ENCODE peak calls at places on chromosome 19, in nine cellular contexts. One of them, this sample, is unnamed.

GRCh38 chr19:58150328-58150921 is at the start of gene ZNF329:
- DNase-seq in GM23338: peak; percentile 89
- DNase-seq in GM12865: peak; percentile 93
- DNase-seq in thoracic aorta: peak; percentile 41
- DNase-seq in heart left ventricle: peak; percentile 91
- DNase-seq in RWPE2: peak; percentile 83
- DNase-seq in CD8-positive, alpha-beta T cell: peak; percentile 86
- DNase-seq in uterus: peak; percentile 90
- DNase-seq in osteocyte: peak; percentile 97
- DNase-seq in this sample: peak; percentile 90

GRCh38 chr19:51195616-51196015 is 29.3 kb upstream of the CD33 start:
- DNase-seq in thoracic aorta: no peak
- DNase-seq in GM23338: no peak
- DNase-seq in heart left ventricle: no peak
- DNase-seq in GM12865: no peak
- DNase-seq in RWPE2: no peak
- DNase-seq in osteocyte: peak; percentile 73
- DNase-seq in uterus: no peak
- DNase-seq in CD8-positive, alpha-beta T cell: no peak
- DNase-seq in this sample: no peak

GRCh38 chr19:2867025-2867991 is at the start of gene ZNF556:
- DNase-seq in GM23338: peak; percentile 7
- DNase-seq in uterus: no peak
- DNase-seq in GM12865: peak; percentile 14
- DNase-seq in heart left ventricle: no peak
- DNase-seq in RWPE2: no peak
- DNase-seq in thoracic aorta: no peak
- DNase-seq in osteocyte: no peak
- DNase-seq in CD8-positive, alpha-beta T cell: no peak
- DNase-seq in this sample: no peak

GRCh38 chr19:33784432-33784831 is 12.2 kb upstream of the KCTD15 start:
- DNase-seq in uterus: no peak
- DNase-seq in osteocyte: no peak
- DNase-seq in heart left ventricle: no peak
- DNase-seq in GM23338: no peak
- DNase-seq in GM12865: no peak
- DNase-seq in thoracic aorta: no peak
- DNase-seq in CD8-positive, alpha-beta T cell: no peak
- DNase-seq in RWPE2: no peak
- DNase-seq in this sample: no peak

GRCh38 chr19:7534531-7534980 is 961 bp upstream of the PNPLA6 start:
- DNase-seq in heart left ventricle: peak; percentile 66
- DNase-seq in uterus: peak; percentile 71
- DNase-seq in CD8-positive, alpha-beta T cell: peak; percentile 56
- DNase-seq in GM12865: peak; percentile 44
- DNase-seq in GM23338: peak; percentile 93
- DNase-seq in osteocyte: peak; percentile 87
- DNase-seq in RWPE2: peak; percentile 70
- DNase-seq in thoracic aorta: peak; percentile 70
- DNase-seq in this sample: peak; percentile 68

GRCh38 chr19:15198006-15198356 is 2.8 kb downstream of the NOTCH3 start:
- DNase-seq in CD8-positive, alpha-beta T cell: no peak
- DNase-seq in osteocyte: no peak
- DNase-seq in GM12865: no peak
- DNase-seq in GM23338: no peak
- DNase-seq in thoracic aorta: no peak
- DNase-seq in uterus: no peak
- DNase-seq in heart left ventricle: no peak
- DNase-seq in RWPE2: no peak
- DNase-seq in this sample: no peak

GRCh38 chr19:18317998-18318800 is 4.7 kb downstream of the LSM4 start:
- DNase-seq in GM12865: no peak
- DNase-seq in uterus: no peak
- DNase-seq in thoracic aorta: no peak
- DNase-seq in RWPE2: no peak
- DNase-seq in heart left ventricle: peak; percentile 58
- DNase-seq in GM23338: no peak
- DNase-seq in CD8-positive, alpha-beta T cell: peak; percentile 64
- DNase-seq in osteocyte: no peak
- DNase-seq in this sample: no peak

GRCh38 chr19:19224852-19225494 is 13.2 kb downstream of the NCAN start:
- DNase-seq in heart left ventricle: peak; percentile 70
- DNase-seq in GM12865: peak; percentile 78
- DNase-seq in CD8-positive, alpha-beta T cell: peak; percentile 81
- DNase-seq in RWPE2: no peak
- DNase-seq in uterus: peak; percentile 40
- DNase-seq in GM23338: peak; percentile 96
- DNase-seq in thoracic aorta: no peak
- DNase-seq in osteocyte: no peak
- DNase-seq in this sample: peak; percentile 89

GRCh38 chr19:51594774-51595109 is 23.7 kb downstream of the ZNF175 start:
- DNase-seq in GM23338: no peak
- DNase-seq in CD8-positive, alpha-beta T cell: no peak
- DNase-seq in heart left ventricle: no peak
- DNase-seq in thoracic aorta: no peak
- DNase-seq in uterus: no peak
- DNase-seq in RWPE2: no peak
- DNase-seq in GM12865: no peak
- DNase-seq in osteocyte: no peak
- DNase-seq in this sample: no peak

GRCh38 chr19:46732966-46733692 is 12.7 kb upstream of the FKRP start:
- DNase-seq in osteocyte: no peak
- DNase-seq in GM23338: no peak
- DNase-seq in CD8-positive, alpha-beta T cell: no peak
- DNase-seq in heart left ventricle: peak; percentile 76
- DNase-seq in GM12865: no peak
- DNase-seq in uterus: no peak
- DNase-seq in RWPE2: no peak
- DNase-seq in thoracic aorta: no peak
- DNase-seq in this sample: no peak

GRCh38 chr19:55036058-55036457 is 2.0 kb downstream of the GP6 start:
- DNase-seq in RWPE2: no peak
- DNase-seq in osteocyte: no peak
- DNase-seq in uterus: no peak
- DNase-seq in GM23338: no peak
- DNase-seq in CD8-positive, alpha-beta T cell: no peak
- DNase-seq in GM12865: no peak
- DNase-seq in heart left ventricle: no peak
- DNase-seq in thoracic aorta: no peak
- DNase-seq in this sample: no peak

GRCh38 chr19:10699650-10700335 is 1.4 kb upstream of the QTRT1 start:
- DNase-seq in thoracic aorta: no peak
- DNase-seq in GM12865: peak; percentile 79
- DNase-seq in osteocyte: no peak
- DNase-seq in GM23338: peak; percentile 92
- DNase-seq in CD8-positive, alpha-beta T cell: peak; percentile 69
- DNase-seq in heart left ventricle: no peak
- DNase-seq in uterus: no peak
- DNase-seq in RWPE2: no peak
- DNase-seq in this sample: peak; percentile 64

GRCh38 chr19:18733196-18733647 is 49.7 kb downstream of the CRTC1 start:
- DNase-seq in uterus: peak; percentile 66
- DNase-seq in GM23338: no peak
- DNase-seq in GM12865: no peak
- DNase-seq in osteocyte: no peak
- DNase-seq in CD8-positive, alpha-beta T cell: no peak
- DNase-seq in RWPE2: no peak
- DNase-seq in heart left ventricle: peak; percentile 73
- DNase-seq in thoracic aorta: no peak
- DNase-seq in this sample: no peak

GRCh38 chr19:10431943-10432735 is 11.8 kb downstream of the PDE4A start:
- DNase-seq in GM23338: peak; percentile 60
- DNase-seq in uterus: peak; percentile 61
- DNase-seq in thoracic aorta: no peak
- DNase-seq in RWPE2: no peak
- DNase-seq in GM12865: peak; percentile 65
- DNase-seq in osteocyte: no peak
- DNase-seq in heart left ventricle: peak; percentile 78
- DNase-seq in CD8-positive, alpha-beta T cell: peak; percentile 79
- DNase-seq in this sample: peak; percentile 83

GRCh38 chr19:1651548-1652394 is 644 bp downstream of the TCF3 start:
- DNase-seq in thoracic aorta: no peak
- DNase-seq in osteocyte: no peak
- DNase-seq in GM12865: peak; percentile 52
- DNase-seq in CD8-positive, alpha-beta T cell: peak; percentile 61
- DNase-seq in GM23338: peak; percentile 58
- DNase-seq in heart left ventricle: peak; percentile 52
- DNase-seq in RWPE2: no peak
- DNase-seq in uterus: peak; percentile 44
- DNase-seq in this sample: no peak
- TF ChIP-seq CTCF in thoracic aorta: no peak
- TF ChIP-seq CTCF in osteocyte: peak; percentile 7
- TF ChIP-seq CTCF in GM12865: no peak
- TF ChIP-seq CTCF in CD8-positive, alpha-beta T cell: no peak
- TF ChIP-seq CTCF in GM23338: no peak
- TF ChIP-seq CTCF in heart left ventricle: no peak
- TF ChIP-seq CTCF in RWPE2: no peak
- TF ChIP-seq CTCF in uterus: peak; percentile 15
- TF ChIP-seq CTCF in this sample: peak; percentile 2

DNA sequence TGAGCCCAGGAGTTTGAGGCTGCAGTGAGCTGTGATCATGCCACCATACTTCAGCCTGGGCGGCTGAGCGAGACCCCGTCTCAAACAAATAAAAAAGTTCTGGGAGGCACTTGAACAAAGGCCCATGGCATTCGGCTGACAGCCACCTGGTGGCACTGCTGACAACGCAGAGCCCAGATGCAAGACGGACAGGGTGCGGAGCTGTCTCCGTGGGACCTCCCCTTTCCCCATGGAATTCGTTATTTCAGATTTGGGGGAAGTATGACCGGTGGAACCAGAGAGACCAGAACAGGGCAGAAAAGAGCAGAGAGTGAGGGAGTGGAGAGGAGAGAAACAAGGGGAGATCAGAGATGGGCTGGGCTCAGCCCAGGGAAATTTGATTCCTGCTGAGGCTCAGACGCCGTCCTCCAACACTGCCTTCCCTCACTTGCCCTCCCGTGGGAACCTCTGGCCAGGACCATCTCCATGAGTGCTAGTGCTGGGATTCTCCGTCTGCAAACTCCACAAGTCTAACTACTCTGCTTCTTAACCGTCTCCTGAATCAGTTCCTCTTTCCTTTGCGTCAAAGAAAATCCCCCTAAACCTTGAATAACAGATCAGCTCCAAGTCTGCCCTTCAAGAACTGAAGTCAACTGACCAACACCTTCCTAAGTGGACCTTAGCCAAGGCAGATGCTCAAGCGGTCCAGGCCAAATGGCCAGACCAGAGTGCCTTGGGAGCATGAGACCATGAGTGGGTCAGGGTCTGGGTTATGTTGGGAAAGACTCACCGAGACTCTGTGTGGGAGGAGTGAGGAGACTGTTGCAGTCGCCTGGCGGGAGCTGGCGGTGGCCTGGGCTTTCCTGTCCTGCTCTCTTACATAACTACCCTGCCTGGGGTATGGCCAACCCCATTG is 11.9 kb upstream of the ATF5 start:
- DNase-seq in GM23338: peak; percentile 66
- DNase-seq in osteocyte: no peak
- DNase-seq in thoracic aorta: no peak
- DNase-seq in CD8-positive, alpha-beta T cell: no peak
- DNase-seq in uterus: no peak
- DNase-seq in heart left ventricle: no peak
- DNase-seq in RWPE2: no peak
- DNase-seq in GM12865: no peak
- DNase-seq in this sample: peak; percentile 43
- TF ChIP-seq CTCF in GM23338: peak; percentile 59
- TF ChIP-seq CTCF in osteocyte: no peak
- TF ChIP-seq CTCF in thoracic aorta: no peak
- TF ChIP-seq CTCF in CD8-positive, alpha-beta T cell: no peak
- TF ChIP-seq CTCF in uterus: no peak
- TF ChIP-seq CTCF in heart left ventricle: no peak
- TF ChIP-seq CTCF in RWPE2: no peak
- TF ChIP-seq CTCF in GM12865: peak; percentile 26
- TF ChIP-seq CTCF in this sample: no peak

GRCh38 chr19:3986260-3987041 is 1.2 kb upstream of the EEF2 start:
- DNase-seq in thoracic aorta: no peak
- DNase-seq in osteocyte: no peak
- DNase-seq in uterus: no peak
- DNase-seq in GM23338: peak; percentile 91
- DNase-seq in CD8-positive, alpha-beta T cell: peak; percentile 65
- DNase-seq in heart left ventricle: peak; percentile 56
- DNase-seq in GM12865: peak; percentile 84
- DNase-seq in RWPE2: no peak
- DNase-seq in this sample: peak; percentile 51

GRCh38 chr19:3985643-3986259 is 488 bp upstream of the EEF2 start:
- DNase-seq in GM23338: no peak
- DNase-seq in uterus: no peak
- DNase-seq in RWPE2: no peak
- DNase-seq in osteocyte: no peak
- DNase-seq in heart left ventricle: no peak
- DNase-seq in thoracic aorta: no peak
- DNase-seq in GM12865: no peak
- DNase-seq in CD8-positive, alpha-beta T cell: no peak
- DNase-seq in this sample: no peak

GRCh38 chr19:3984584-3984907 is 717 bp downstream of the EEF2 start:
- DNase-seq in RWPE2: no peak
- DNase-seq in uterus: no peak
- DNase-seq in CD8-positive, alpha-beta T cell: no peak
- DNase-seq in osteocyte: no peak
- DNase-seq in heart left ventricle: no peak
- DNase-seq in GM23338: no peak
- DNase-seq in thoracic aorta: no peak
- DNase-seq in GM12865: no peak
- DNase-seq in this sample: no peak

GRCh38 chr19:3983936-3984583 is 1.2 kb downstream of the EEF2 start:
- DNase-seq in thoracic aorta: no peak
- DNase-seq in uterus: no peak
- DNase-seq in osteocyte: no peak
- DNase-seq in GM12865: peak; percentile 71
- DNase-seq in CD8-positive, alpha-beta T cell: no peak
- DNase-seq in RWPE2: no peak
- DNase-seq in heart left ventricle: peak; percentile 32
- DNase-seq in GM23338: no peak
- DNase-seq in this sample: no peak

GRCh38 chr19:3984908-3985642 is at the start of gene EEF2:
- DNase-seq in GM23338: peak; percentile 94
- DNase-seq in heart left ventricle: peak; percentile 93
- DNase-seq in CD8-positive, alpha-beta T cell: peak; percentile 89
- DNase-seq in osteocyte: peak; percentile 97
- DNase-seq in thoracic aorta: peak; percentile 68
- DNase-seq in uterus: peak; percentile 92
- DNase-seq in RWPE2: peak; percentile 78
- DNase-seq in GM12865: peak; percentile 97
- DNase-seq in this sample: peak; percentile 93
- TF ChIP-seq CTCF in GM23338: no peak
- TF ChIP-seq CTCF in heart left ventricle: no peak
- TF ChIP-seq CTCF in CD8-positive, alpha-beta T cell: no peak
- TF ChIP-seq CTCF in osteocyte: no peak
- TF ChIP-seq CTCF in thoracic aorta: no peak
- TF ChIP-seq CTCF in uterus: no peak
- TF ChIP-seq CTCF in RWPE2: no peak
- TF ChIP-seq CTCF in GM12865: no peak
- TF ChIP-seq CTCF in this sample: no peak

DNA sequence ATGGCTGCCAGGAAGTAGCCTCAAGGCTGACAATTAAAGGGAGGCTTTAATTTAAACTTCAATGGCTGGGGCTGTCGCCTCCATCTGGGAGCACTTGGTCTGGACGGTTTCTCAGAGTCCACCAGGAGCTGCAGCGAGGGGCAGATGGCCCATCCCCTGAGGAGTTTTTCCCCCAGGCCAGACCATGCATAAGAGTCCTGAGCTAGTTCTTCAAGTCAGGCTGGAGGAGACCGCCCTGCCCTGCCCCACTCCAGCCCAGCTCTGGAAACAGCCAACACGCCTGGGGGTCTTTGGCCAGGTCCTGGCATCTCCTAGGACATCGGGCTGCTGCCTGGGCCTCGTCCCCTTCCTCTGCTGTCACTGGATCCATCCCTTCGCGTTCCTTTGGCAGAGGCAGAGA is 5.3 kb upstream of the ACTN4 start:
- DNase-seq in osteocyte: no peak
- DNase-seq in CD8-positive, alpha-beta T cell: no peak
- DNase-seq in RWPE2: no peak
- DNase-seq in uterus: no peak
- DNase-seq in GM23338: no peak
- DNase-seq in heart left ventricle: no peak
- DNase-seq in thoracic aorta: no peak
- DNase-seq in GM12865: no peak
- DNase-seq in this sample: no peak
- TF ChIP-seq CTCF in osteocyte: no peak
- TF ChIP-seq CTCF in CD8-positive, alpha-beta T cell: no peak
- TF ChIP-seq CTCF in RWPE2: no peak
- TF ChIP-seq CTCF in uterus: no peak
- TF ChIP-seq CTCF in GM23338: peak; percentile 4
- TF ChIP-seq CTCF in heart left ventricle: no peak
- TF ChIP-seq CTCF in thoracic aorta: no peak
- TF ChIP-seq CTCF in GM12865: no peak
- TF ChIP-seq CTCF in this sample: no peak